ENCODE peak calls at places on chromosome 2, in five cellular contexts. O, L, R, H and B are unnamed samples.

GRCh38 chr2:3242747-3243369 is 134.8 kb downstream of the EIPR1 start:
- DNase-seq in O (no peak), L (no peak), R (no peak), H (no peak), B (no peak)

GRCh38 chr2:118123561-118124232 is 35.4 kb downstream of the INSIG2 start:
- DNase-seq in O (peak; percentile 69), L (peak; percentile 99), R (no peak), H (no peak), B (peak; percentile 98)

GRCh38 chr2:10538224-10538894 is 90.2 kb upstream of the ODC1 start:
- DNase-seq in O (peak; percentile 50), L (peak; percentile 92), R (no peak), H (no peak), B (peak; percentile 99)

GRCh38 chr2:165018207-165018606 is 62.9 kb upstream of the SLC38A11 start:
- DNase-seq in O (no peak), L (no peak), R (no peak), H (no peak), B (no peak)

GRCh38 chr2:27097341-27097740 is 10.8 kb downstream of the KHK start:
- DNase-seq in O (no peak), L (no peak), R (no peak), H (no peak), B (no peak)

GRCh38 chr2:202831241-202831997 is 40.1 kb downstream of the ICA1L start:
- DNase-seq in O (peak; percentile 52), L (peak; percentile 64), R (peak; percentile 65), H (no peak), B (peak; percentile 66)

GRCh38 chr2:60634443-60634842 is 81.0 kb upstream of the BCL11A start:
- DNase-seq in O (no peak), L (no peak), R (no peak), H (no peak), B (peak; percentile 48)

GRCh38 chr2:173884403-173884802 is 80.8 kb downstream of the SP3 start:
- DNase-seq in O (no peak), L (peak; percentile 30), R (peak; percentile 30), H (peak; percentile 76), B (peak; percentile 33)

GRCh38 chr2:231134910-231135650 is 10.2 kb upstream of the HTR2B start:
- DNase-seq in O (no peak), L (no peak), R (no peak), H (no peak), B (no peak)

GRCh38 chr2:55232084-55232862 is at the start of the genes CLHC1 and RPS27A:
- DNase-seq in O (peak; percentile 97), L (peak; percentile 95), R (peak; percentile 85), H (peak; percentile 95), B (peak; percentile 99)

GRCh38 chr2:144889348-144889747 is 369.4 kb upstream of the ZEB2 start:
- DNase-seq in O (no peak), L (no peak), R (no peak), H (no peak), B (no peak)

GRCh38 chr2:144894612-144895300 is 374.8 kb upstream of the ZEB2 start:
- DNase-seq in O (no peak), L (no peak), R (no peak), H (no peak), B (no peak)

GRCh38 chr2:144886847-144887246 is 366.9 kb upstream of the ZEB2 start:
- DNase-seq in O (no peak), L (no peak), R (no peak), H (no peak), B (no peak)

DNA sequence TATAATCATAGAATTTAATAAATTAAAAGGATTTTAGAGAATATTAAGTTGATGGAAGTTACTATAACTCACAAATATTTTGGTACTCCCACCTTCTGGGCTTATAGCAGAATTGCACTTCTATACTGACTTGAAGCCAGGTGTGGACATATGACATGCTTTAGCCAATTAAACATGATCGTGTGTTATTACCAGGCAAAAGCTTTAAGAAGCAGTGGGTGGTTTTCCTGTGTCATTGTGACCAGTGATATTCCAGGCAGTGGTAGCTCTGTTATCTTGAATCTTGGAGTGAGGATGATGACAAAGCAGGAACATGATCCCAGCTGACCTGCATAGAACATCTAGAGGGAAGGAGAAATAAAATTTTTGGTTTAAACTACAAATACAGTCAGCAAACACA is 370.9 kb upstream of the ZEB2 start:
- DNase-seq in O (peak; percentile 2), L (peak; percentile 40), R (no peak), H (no peak), B (peak; percentile 64)
- TF ChIP-seq CTCF in O (no peak), L (peak; percentile 46), R (peak; percentile 27), H (peak; percentile 23), B (no peak)

GRCh38 chr2:112253261-112253807 is 1.5 kb downstream of the ZC3H8 start:
- DNase-seq in O (no peak), L (no peak), R (no peak), H (no peak), B (no peak)

GRCh38 chr2:112256654-112257053 is 1.8 kb upstream of the ZC3H8 start:
- DNase-seq in O (no peak), L (no peak), R (peak; percentile 5), H (no peak), B (no peak)

GRCh38 chr2:112255875-112256274 is 1.0 kb upstream of the ZC3H8 start:
- DNase-seq in O (no peak), L (no peak), R (no peak), H (no peak), B (no peak)

GRCh38 chr2:112254466-112255240 is at the start of gene ZC3H8:
- DNase-seq in O (peak; percentile 98), L (peak; percentile 87), R (peak; percentile 91), H (peak; percentile 98), B (peak; percentile 77)

DNA sequence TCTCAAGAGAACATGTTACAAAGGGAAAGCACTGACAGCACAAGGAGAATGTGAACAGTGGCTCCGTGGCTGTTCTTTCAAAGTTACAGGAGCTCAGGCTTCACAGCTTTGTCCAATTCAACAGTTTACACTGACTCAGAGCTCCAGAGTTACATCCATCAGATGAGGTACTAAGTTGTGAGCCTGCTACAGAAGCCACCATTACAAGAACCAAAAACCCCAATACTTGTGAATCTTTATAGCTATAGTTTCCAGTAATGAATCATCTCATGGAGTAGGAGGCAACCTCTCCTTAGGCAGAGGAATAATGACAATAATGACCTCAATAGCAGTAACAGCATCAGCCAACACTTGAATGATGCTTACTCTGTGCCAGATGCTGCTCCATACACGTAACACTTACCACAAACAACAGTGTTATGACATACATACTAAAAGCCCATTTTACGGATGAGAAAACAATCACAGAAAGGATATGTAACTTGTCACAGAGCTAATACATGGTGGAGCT is 3.6 kb downstream of the ZC3H8 start:
- DNase-seq in O (no peak), L (no peak), R (no peak), H (no peak), B (no peak)
- H3K4me3 ChIP-seq in O (no peak overlapping the region), L (no peak overlapping the region), R (no peak overlapping the region), H (no peak overlapping the region), B (no peak overlapping the region)

GRCh38 chr2:236174608-236175001 is 6.4 kb upstream of the GBX2 start:
- DNase-seq in O (no peak), L (no peak), R (no peak), H (no peak), B (no peak)

GRCh38 chr2:236173734-236174607 is 5.8 kb upstream of the GBX2 start:
- DNase-seq in O (no peak), L (no peak), R (no peak), H (peak; percentile 46), B (no peak)

GRCh38 chr2:236171213-236172201 is 3.3 kb upstream of the GBX2 start:
- DNase-seq in O (no peak), L (no peak), R (no peak), H (peak; percentile 62), B (no peak)

GRCh38 chr2:236172238-236172865 is 4.2 kb upstream of the GBX2 start:
- DNase-seq in O (no peak), L (no peak), R (no peak), H (no peak), B (no peak)

GRCh38 chr2:236172866-236173733 is 4.9 kb upstream of the GBX2 start:
- DNase-seq in O (no peak), L (no peak), R (no peak), H (peak; percentile 60), B (no peak)
- TF ChIP-seq CTCF in O (no peak), L (no peak), R (no peak), H (no peak), B (no peak)

GRCh38 chr2:167294031-167294774 is 405.9 kb downstream of the XIRP2 start:
- DNase-seq in O (no peak), L (peak; percentile 4), R (peak; percentile 14), H (peak; percentile 54), B (peak; percentile 2)
- H3K4me3 ChIP-seq in O (peak overlapping the region; percentile 73), L (peak overlapping the region; percentile 33), R (no peak overlapping the region), H (peak overlapping the region; percentile 67), B (peak overlapping the region; percentile 20)

GRCh38 chr2:15273452-15273851 is 287.7 kb downstream of the NBAS start:
- DNase-seq in O (no peak), L (no peak), R (no peak), H (no peak), B (no peak)
- TF ChIP-seq CTCF in O (no peak), L (no peak), R (no peak), H (no peak), B (no peak)

GRCh38 chr2:190678444-190679162 is 29.7 kb downstream of the NAB1 start:
- DNase-seq in O (no peak), L (no peak), R (peak; percentile 16), H (no peak), B (no peak)
- H3K4me3 ChIP-seq in O (no peak overlapping the region), L (no peak overlapping the region), R (no peak overlapping the region), H (no peak overlapping the region), B (no peak overlapping the region)

DNA sequence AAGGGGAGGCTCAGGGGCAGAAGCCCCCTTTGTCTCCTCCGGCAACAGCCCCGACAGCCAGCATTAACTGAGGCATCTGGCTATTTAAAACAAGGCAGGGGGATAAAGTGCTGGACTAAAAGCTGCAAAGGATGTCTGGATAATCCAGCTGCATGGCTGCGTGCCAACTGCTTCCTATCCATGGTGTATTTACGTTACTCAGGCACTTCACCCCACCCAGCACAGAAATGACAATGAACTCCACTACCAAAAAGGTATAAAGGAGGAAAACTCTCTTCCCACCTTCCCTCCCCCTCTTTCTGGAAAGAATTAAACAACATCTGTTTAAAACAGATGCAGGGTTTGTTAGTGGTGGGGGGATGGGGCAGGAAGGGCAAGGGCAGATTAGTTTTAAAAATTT is 82.5 kb downstream of the SPRED2 start:
- DNase-seq in O (no peak), L (peak; percentile 40), R (peak; percentile 89), H (no peak), B (peak; percentile 67)
- TF ChIP-seq CTCF in O (no peak), L (no peak), R (no peak), H (no peak), B (no peak)